ENCODE peak calls at places on chromosomes 11 and 22, in six cellular contexts. N is esophagus muscularis mucosa, A is AG04449, Q is Calu3, I is brain microvascular endothelial cell, C is IMR-90. H is an unnamed sample.

GRCh38 chr22:19800761-19801244 is 40.2 kb downstream of the TBX1 start:
- DNase-seq in N (no peak), Q (peak), C (peak), I (peak), A (no peak), H (peak)

GRCh38 chr11:34243620-34244493 is 114.0 kb downstream of the ABTB2 start:
- DNase-seq in Q (peak), I (peak), A (no peak), C (peak), N (no peak), H (no peak)

GRCh38 chr22:21650280-21650679 is 8.2 kb downstream of the SDF2L1 start:
- DNase-seq in Q (no peak), I (no peak), N (no peak), C (no peak), A (no peak), H (no peak)

GRCh38 chr11:8224161-8224591 is 39.5 kb downstream of the LMO1 start:
- DNase-seq in I (no peak), N (no peak), Q (no peak), A (no peak), C (no peak), H (no peak)

GRCh38 chr22:19879996-19880785 is 25.5 kb upstream of the GNB1L start:
- DNase-seq in N (no peak), C (no peak), A (no peak), Q (no peak), I (no peak), H (no peak)

GRCh38 chr22:24325105-24325757 is 54.6 kb downstream of the SPECC1L start:
- DNase-seq in C (peak), Q (peak), A (peak), N (no peak), I (peak), H (no peak)

GRCh38 chr11:96070453-96070852 is 146.5 kb upstream of the MTMR2 start:
- DNase-seq in Q (no peak), N (no peak), I (no peak), A (no peak), C (no peak), H (no peak)

GRCh38 chr22:24592846-24593809 is at the start of gene LRRC75B:
- DNase-seq in I (peak), N (peak), Q (peak), C (peak), A (peak), H (peak)

GRCh38 chr11:126608626-126609010 is 253.1 kb downstream of the ST3GAL4 start:
- DNase-seq in N (no peak), I (no peak), A (no peak), Q (no peak), C (no peak), H (no peak)

GRCh38 chr11:28049338-28050216 is 58.4 kb downstream of the KIF18A start:
- DNase-seq in A (no peak), I (peak), N (no peak), Q (peak), C (peak), H (no peak)

GRCh38 chr11:1229471-1230120 is 6.7 kb downstream of the MUC5B start:
- DNase-seq in C (no peak), Q (no peak), I (no peak), N (no peak), A (no peak), H (no peak)

GRCh38 chr11:86722041-86722440 is 49.6 kb upstream of the ME3 start:
- DNase-seq in C (peak), A (no peak), N (no peak), I (no peak), Q (no peak), H (no peak)

GRCh38 chr22:49598338-49598737 is 229.3 kb downstream of the BRD1 start:
- DNase-seq in N (no peak), C (no peak), A (no peak), Q (no peak), I (no peak), H (no peak)

GRCh38 chr11:8262552-8263108 is 1.0 kb downstream of the LMO1 start:
- DNase-seq in C (peak), I (peak), N (no peak), Q (peak), A (no peak), H (peak)

GRCh38 chr11:44709966-44710365 is 16.8 kb upstream of the TSPAN18 start:
- DNase-seq in N (no peak), C (peak), I (no peak), A (no peak), Q (no peak), H (no peak)

GRCh38 chr22:38709306-38709705 is 3.6 kb downstream of the GTPBP1 start:
- DNase-seq in A (no peak), Q (no peak), C (no peak), I (no peak), N (no peak), H (no peak)

GRCh38 chr11:110128161-110128560 is 35.0 kb downstream of the ZC3H12C start:
- DNase-seq in N (no peak), Q (no peak), C (peak), A (no peak), I (peak), H (no peak)

GRCh38 chr11:69010361-69010891 is 2.6 kb downstream of the MRGPRF start:
- DNase-seq in A (no peak), I (no peak), N (no peak), C (peak), Q (peak), H (no peak)

GRCh38 chr11:35303596-35304392 is 115.6 kb downstream of the SLC1A2 start:
- DNase-seq in N (no peak), I (peak), C (peak), A (no peak), Q (peak), H (no peak)

GRCh38 chr11:119148855-119149370 is at the start of gene ABCG4:
- DNase-seq in C (no peak), Q (no peak), A (no peak), I (no peak), N (no peak), H (peak)

GRCh38 chr11:120318906-120319305 is 6.2 kb upstream of the TLCD5 start:
- DNase-seq in Q (no peak), A (no peak), I (no peak), C (no peak), N (peak), H (no peak)

GRCh38 chr11:117271208-117271607 is 19.9 kb upstream of the BACE1-AS start:
- DNase-seq in Q (no peak), C (no peak), I (no peak), N (no peak), A (no peak), H (no peak)

GRCh38 chr11:88288560-88288959 is 49.0 kb downstream of the CTSC start:
- DNase-seq in C (peak), A (no peak), I (no peak), Q (no peak), N (no peak), H (no peak)
- TF ChIP-seq CTCF in C (no peak), A (no peak), I (no peak), Q (no peak), N (no peak), H (no peak)

GRCh38 chr11:74866557-74866956 is 82.3 kb downstream of the XRRA1 start:
- DNase-seq in C (no peak), I (no peak), Q (no peak), N (no peak), A (no peak), H (no peak)

GRCh38 chr11:74871037-74871436 is 77.9 kb downstream of the XRRA1 start:
- DNase-seq in I (no peak), Q (no peak), A (no peak), C (no peak), N (no peak), H (no peak)

DNA sequence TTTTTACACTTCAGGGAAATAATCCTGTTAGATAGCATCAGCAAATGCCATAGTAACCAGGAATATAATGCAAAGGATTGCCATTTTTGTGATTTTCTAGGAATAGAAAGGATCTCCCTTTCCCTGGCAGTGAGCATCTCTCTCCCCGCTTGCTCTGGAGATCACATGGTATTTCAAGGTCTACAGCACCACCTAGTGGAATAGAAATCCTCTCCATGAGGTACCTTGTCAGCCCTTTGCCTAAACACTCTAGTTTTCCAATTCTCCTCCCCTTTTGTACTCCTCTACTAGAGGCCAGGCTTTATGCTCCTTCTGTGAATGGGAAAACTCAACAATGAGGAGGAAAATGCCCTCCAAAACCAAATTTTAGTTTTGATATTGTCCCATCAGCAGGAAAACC is 78.4 kb downstream of the XRRA1 start:
- DNase-seq in C (peak), N (no peak), Q (no peak), A (no peak), I (peak), H (no peak)
- TF ChIP-seq CTCF in C (peak), N (no peak), Q (peak), A (peak), I (peak), H (peak)

GRCh38 chr22:22682807-22683667 is 38.6 kb downstream of the GGTLC2 start:
- DNase-seq in I (peak), A (no peak), N (no peak), Q (no peak), C (peak), H (no peak)

GRCh38 chr22:22683668-22684361 is 39.4 kb downstream of the GGTLC2 start:
- DNase-seq in A (no peak), I (no peak), Q (no peak), C (no peak), N (no peak), H (no peak)

GRCh38 chr22:22685586-22685985 is 41.2 kb downstream of the GGTLC2 start:
- DNase-seq in A (no peak), C (no peak), Q (no peak), N (no peak), I (no peak), H (no peak)

GRCh38 chr22:22682196-22682595 is 37.8 kb downstream of the GGTLC2 start:
- DNase-seq in I (no peak), N (no peak), Q (no peak), A (no peak), C (no peak), H (no peak)

DNA sequence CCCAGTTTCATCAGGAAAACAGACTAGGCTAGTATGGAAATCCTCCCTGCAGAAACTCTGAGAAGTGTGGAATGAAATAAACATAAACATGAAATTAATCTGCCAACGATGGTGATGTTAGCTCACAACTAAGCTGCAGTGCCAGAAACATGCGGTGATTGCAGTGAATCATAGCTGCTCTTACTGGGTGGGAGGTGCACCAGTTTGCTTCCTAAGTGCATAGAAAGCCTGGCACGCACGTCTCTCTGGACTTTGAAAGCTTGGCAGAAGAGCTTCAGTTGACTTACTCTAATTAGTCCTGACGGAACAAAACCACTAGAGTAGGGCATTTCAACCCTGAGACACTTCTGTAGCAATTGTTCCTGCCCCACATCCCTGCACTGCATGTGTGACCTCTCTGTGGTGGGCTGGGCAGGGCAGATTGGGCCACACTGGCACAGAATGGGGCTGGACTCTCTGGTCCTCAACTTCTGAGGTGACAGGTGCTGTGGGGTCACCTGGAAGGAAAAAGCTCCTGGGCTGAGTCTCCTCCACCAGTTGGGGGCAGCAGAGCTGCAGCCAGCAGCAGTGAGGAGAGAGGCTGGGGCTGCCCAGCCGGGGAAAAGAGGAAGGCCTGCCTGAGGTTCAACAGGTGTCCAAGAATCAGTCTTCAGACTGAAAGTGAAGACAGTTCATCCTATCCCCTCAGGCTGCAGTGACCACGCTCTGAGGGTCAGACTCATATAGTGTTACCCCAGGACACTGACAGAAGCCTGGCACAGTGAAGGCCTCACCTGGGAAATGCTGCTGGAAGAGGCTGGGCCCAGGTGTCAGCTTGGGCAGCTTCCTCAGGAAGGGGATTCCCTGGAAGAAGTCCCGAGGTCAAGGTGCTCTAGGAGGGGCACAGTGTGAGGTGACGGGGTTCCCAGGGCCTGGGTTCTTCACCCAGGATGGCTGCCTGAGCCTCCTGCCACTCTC is 40.5 kb downstream of the GGTLC2 start:
- DNase-seq in I (peak), C (peak), N (no peak), A (peak), Q (peak), H (no peak)
- TF ChIP-seq CTCF in I (peak), C (peak), N (no peak), A (peak), Q (peak), H (peak)

GRCh38 chr22:45833613-45834012 is 143.3 kb downstream of the WNT7B start:
- DNase-seq in A (no peak), N (no peak), Q (no peak), I (no peak), C (no peak), H (no peak)

GRCh38 chr22:45830531-45831245 is 146.3 kb downstream of the WNT7B start:
- DNase-seq in N (no peak), I (peak), Q (no peak), C (peak), A (no peak), H (no peak)

GRCh38 chr22:45832180-45832579 is 144.8 kb downstream of the WNT7B start:
- DNase-seq in I (no peak), N (no peak), Q (no peak), A (no peak), C (no peak), H (no peak)

GRCh38 chr22:45832959-45833580 is 143.9 kb downstream of the WNT7B start:
- DNase-seq in Q (no peak), I (no peak), A (no peak), N (no peak), C (no peak), H (no peak)

DNA sequence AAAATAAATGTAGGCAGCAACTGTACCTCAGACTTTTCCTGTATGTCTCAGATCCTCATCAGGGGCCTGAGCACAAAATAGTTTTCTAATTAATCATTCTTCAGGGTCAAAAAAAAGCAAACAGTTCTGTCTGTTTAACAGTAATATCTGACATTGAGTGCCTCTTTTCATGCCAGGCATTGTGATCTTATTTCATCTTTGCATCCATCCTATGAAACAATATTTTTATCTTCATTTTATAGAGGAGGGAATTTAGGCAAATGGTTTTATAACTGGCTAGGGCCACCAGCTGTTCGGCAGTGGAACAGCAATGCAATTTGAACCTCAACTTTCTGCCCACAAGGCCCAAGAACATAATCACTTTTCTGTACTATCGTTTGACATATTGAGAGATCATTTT is 145.6 kb downstream of the WNT7B start:
- DNase-seq in A (no peak), C (peak), Q (peak), N (no peak), I (peak), H (no peak)
- TF ChIP-seq CTCF in A (peak), C (peak), Q (peak), N (peak), I (peak), H (no peak)

GRCh38 chr11:84901986-84902385 is 725.2 kb downstream of the DLG2 start:
- DNase-seq in A (peak), Q (no peak), C (peak), I (no peak), N (no peak), H (no peak)

GRCh38 chr11:84899134-84899533 is 728.0 kb downstream of the DLG2 start:
- DNase-seq in I (no peak), C (no peak), N (no peak), Q (no peak), A (no peak), H (no peak)

GRCh38 chr11:84902445-84902844 is 724.7 kb downstream of the DLG2 start:
- DNase-seq in N (no peak), C (no peak), Q (no peak), I (no peak), A (no peak), H (no peak)

GRCh38 chr11:84894666-84895065 is 732.5 kb downstream of the DLG2 start:
- DNase-seq in I (no peak), N (no peak), A (no peak), C (no peak), Q (no peak), H (no peak)

GRCh38 chr11:84899740-84900139 is 727.4 kb downstream of the DLG2 start:
- DNase-seq in Q (no peak), C (peak), N (no peak), A (no peak), I (peak), H (no peak)
- TF ChIP-seq CTCF in Q (no peak), C (no peak), N (no peak), A (peak), I (peak), H (peak)